ENCODE peak calls at places on chromosomes 7 and 10, in eight cellular contexts. One of them, this sample, is unnamed.

GRCh38 chr10:42951486-42952251 is 125.2 kb upstream of the RET start:
- DNase-seq in IMR-90: no peak
- DNase-seq in right atrium auricular region: peak; percentile 54
- DNase-seq in CD4-positive, alpha-beta T cell: peak; percentile 32
- DNase-seq in SK-N-SH: no peak
- DNase-seq in uterus: no peak
- DNase-seq in esophagus muscularis mucosa: peak; percentile 75
- DNase-seq in A549: no peak
- DNase-seq in this sample: no peak

GRCh38 chr7:25028370-25028971 is 48.5 kb upstream of the OSBPL3 start:
- DNase-seq in IMR-90: peak; percentile 96
- DNase-seq in right atrium auricular region: no peak
- DNase-seq in CD4-positive, alpha-beta T cell: no peak
- DNase-seq in SK-N-SH: no peak
- DNase-seq in uterus: no peak
- DNase-seq in esophagus muscularis mucosa: no peak
- DNase-seq in A549: peak; percentile 70
- DNase-seq in this sample: no peak

GRCh38 chr10:69464401-69464800 is 13.1 kb downstream of the TSPAN15 start:
- DNase-seq in IMR-90: no peak
- DNase-seq in right atrium auricular region: no peak
- DNase-seq in CD4-positive, alpha-beta T cell: no peak
- DNase-seq in SK-N-SH: no peak
- DNase-seq in uterus: no peak
- DNase-seq in esophagus muscularis mucosa: no peak
- DNase-seq in A549: no peak
- DNase-seq in this sample: no peak

GRCh38 chr10:76150139-76150885 is 718.9 kb downstream of the LRMDA start:
- DNase-seq in IMR-90: peak; percentile 27
- DNase-seq in right atrium auricular region: no peak
- DNase-seq in CD4-positive, alpha-beta T cell: no peak
- DNase-seq in SK-N-SH: no peak
- DNase-seq in uterus: peak; percentile 55
- DNase-seq in esophagus muscularis mucosa: no peak
- DNase-seq in A549: no peak
- DNase-seq in this sample: no peak

GRCh38 chr7:2886900-2887299 is 42.8 kb upstream of the GNA12 start:
- DNase-seq in IMR-90: peak; percentile 82
- DNase-seq in right atrium auricular region: no peak
- DNase-seq in CD4-positive, alpha-beta T cell: no peak
- DNase-seq in SK-N-SH: peak; percentile 91
- DNase-seq in uterus: no peak
- DNase-seq in esophagus muscularis mucosa: no peak
- DNase-seq in A549: peak; percentile 87
- DNase-seq in this sample: no peak

GRCh38 chr7:3861371-3861770 is 560.3 kb downstream of the SDK1 start:
- DNase-seq in IMR-90: peak; percentile 18
- DNase-seq in right atrium auricular region: no peak
- DNase-seq in CD4-positive, alpha-beta T cell: no peak
- DNase-seq in SK-N-SH: no peak
- DNase-seq in uterus: no peak
- DNase-seq in esophagus muscularis mucosa: no peak
- DNase-seq in A549: no peak
- DNase-seq in this sample: no peak

GRCh38 chr10:47189802-47190201 is 110.2 kb upstream of the GDF10 start:
- DNase-seq in IMR-90: no peak
- DNase-seq in right atrium auricular region: no peak
- DNase-seq in CD4-positive, alpha-beta T cell: no peak
- DNase-seq in SK-N-SH: no peak
- DNase-seq in uterus: no peak
- DNase-seq in esophagus muscularis mucosa: peak; percentile 75
- DNase-seq in A549: no peak
- DNase-seq in this sample: no peak

GRCh38 chr7:27150568-27151340 is 1.6 kb downstream of the HOXA3 start:
- DNase-seq in IMR-90: peak; percentile 78
- DNase-seq in right atrium auricular region: no peak
- DNase-seq in CD4-positive, alpha-beta T cell: peak; percentile 70
- DNase-seq in SK-N-SH: peak; percentile 96
- DNase-seq in uterus: peak; percentile 77
- DNase-seq in esophagus muscularis mucosa: no peak
- DNase-seq in A549: peak; percentile 81
- DNase-seq in this sample: peak; percentile 48

GRCh38 chr10:5501976-5502902 is 2.9 kb upstream of the CALML5 start:
- DNase-seq in IMR-90: peak; percentile 6
- DNase-seq in right atrium auricular region: no peak
- DNase-seq in CD4-positive, alpha-beta T cell: peak; percentile 21
- DNase-seq in SK-N-SH: no peak
- DNase-seq in uterus: no peak
- DNase-seq in esophagus muscularis mucosa: no peak
- DNase-seq in A549: no peak
- DNase-seq in this sample: no peak

GRCh38 chr7:42624471-42624870 is 287.4 kb downstream of the C7orf25 start:
- DNase-seq in IMR-90: no peak
- DNase-seq in right atrium auricular region: no peak
- DNase-seq in CD4-positive, alpha-beta T cell: no peak
- DNase-seq in SK-N-SH: no peak
- DNase-seq in uterus: no peak
- DNase-seq in esophagus muscularis mucosa: no peak
- DNase-seq in A549: no peak
- DNase-seq in this sample: no peak

GRCh38 chr7:42714361-42714760 is 197.5 kb downstream of the C7orf25 start:
- DNase-seq in IMR-90: no peak
- DNase-seq in right atrium auricular region: no peak
- DNase-seq in CD4-positive, alpha-beta T cell: no peak
- DNase-seq in SK-N-SH: no peak
- DNase-seq in uterus: no peak
- DNase-seq in esophagus muscularis mucosa: peak; percentile 53
- DNase-seq in A549: no peak
- DNase-seq in this sample: no peak

GRCh38 chr7:48390381-48391327 is 219.4 kb downstream of the ABCA13 start:
- DNase-seq in IMR-90: no peak
- DNase-seq in right atrium auricular region: no peak
- DNase-seq in CD4-positive, alpha-beta T cell: no peak
- DNase-seq in SK-N-SH: no peak
- DNase-seq in uterus: no peak
- DNase-seq in esophagus muscularis mucosa: peak; percentile 82
- DNase-seq in A549: no peak
- DNase-seq in this sample: no peak

GRCh38 chr7:138435231-138435919 is 24.7 kb upstream of the TRIM24 start:
- DNase-seq in IMR-90: no peak
- DNase-seq in right atrium auricular region: no peak
- DNase-seq in CD4-positive, alpha-beta T cell: no peak
- DNase-seq in SK-N-SH: no peak
- DNase-seq in uterus: no peak
- DNase-seq in esophagus muscularis mucosa: no peak
- DNase-seq in A549: no peak
- DNase-seq in this sample: no peak

GRCh38 chr7:27842851-27843250 is 102.9 kb downstream of the TAX1BP1 start:
- DNase-seq in IMR-90: no peak
- DNase-seq in right atrium auricular region: no peak
- DNase-seq in CD4-positive, alpha-beta T cell: no peak
- DNase-seq in SK-N-SH: peak; percentile 15
- DNase-seq in uterus: no peak
- DNase-seq in esophagus muscularis mucosa: no peak
- DNase-seq in A549: no peak
- DNase-seq in this sample: no peak

GRCh38 chr7:44077061-44077460 is 5.3 kb downstream of the POLM start:
- DNase-seq in IMR-90: no peak
- DNase-seq in right atrium auricular region: no peak
- DNase-seq in CD4-positive, alpha-beta T cell: no peak
- DNase-seq in SK-N-SH: no peak
- DNase-seq in uterus: no peak
- DNase-seq in esophagus muscularis mucosa: no peak
- DNase-seq in A549: no peak
- DNase-seq in this sample: no peak

GRCh38 chr7:113635492-113635891 is 283.3 kb downstream of the PPP1R3A start:
- DNase-seq in IMR-90: no peak
- DNase-seq in right atrium auricular region: no peak
- DNase-seq in CD4-positive, alpha-beta T cell: no peak
- DNase-seq in SK-N-SH: no peak
- DNase-seq in uterus: no peak
- DNase-seq in esophagus muscularis mucosa: no peak
- DNase-seq in A549: no peak
- DNase-seq in this sample: no peak

GRCh38 chr7:135075716-135076115 is 72.2 kb upstream of the TMEM140 start:
- DNase-seq in IMR-90: no peak
- DNase-seq in right atrium auricular region: no peak
- DNase-seq in CD4-positive, alpha-beta T cell: no peak
- DNase-seq in SK-N-SH: no peak
- DNase-seq in uterus: no peak
- DNase-seq in esophagus muscularis mucosa: no peak
- DNase-seq in A549: no peak
- DNase-seq in this sample: no peak
- H3K9me3 ChIP-seq in IMR-90: no peaks in the 10 kb centered on the region
- H3K9me3 ChIP-seq in right atrium auricular region: no peaks in the 10 kb centered on the region
- H3K9me3 ChIP-seq in CD4-positive, alpha-beta T cell: no peaks in the 10 kb centered on the region
- H3K9me3 ChIP-seq in SK-N-SH: no peaks in the 10 kb centered on the region
- H3K9me3 ChIP-seq in uterus: no peaks in the 10 kb centered on the region
- H3K9me3 ChIP-seq in esophagus muscularis mucosa: no peaks in the 10 kb centered on the region
- H3K9me3 ChIP-seq in A549: no peaks in the 10 kb centered on the region
- H3K9me3 ChIP-seq in this sample: no peaks in the 10 kb centered on the region

GRCh38 chr7:99102361-99102760 is 41.5 kb downstream of the SMURF1 start:
- DNase-seq in IMR-90: no peak
- DNase-seq in right atrium auricular region: no peak
- DNase-seq in CD4-positive, alpha-beta T cell: no peak
- DNase-seq in SK-N-SH: no peak
- DNase-seq in uterus: no peak
- DNase-seq in esophagus muscularis mucosa: no peak
- DNase-seq in A549: no peak
- DNase-seq in this sample: no peak
- H3K9me3 ChIP-seq in IMR-90: peaks cover 4% of the 10 kb centered on the region
- H3K9me3 ChIP-seq in right atrium auricular region: no peaks in the 10 kb centered on the region
- H3K9me3 ChIP-seq in CD4-positive, alpha-beta T cell: no peaks in the 10 kb centered on the region
- H3K9me3 ChIP-seq in SK-N-SH: peaks cover 7% of the 10 kb centered on the region
- H3K9me3 ChIP-seq in uterus: no peaks in the 10 kb centered on the region
- H3K9me3 ChIP-seq in esophagus muscularis mucosa: no peaks in the 10 kb centered on the region
- H3K9me3 ChIP-seq in A549: peaks cover 4% of the 10 kb centered on the region
- H3K9me3 ChIP-seq in this sample: no peaks in the 10 kb centered on the region

DNA sequence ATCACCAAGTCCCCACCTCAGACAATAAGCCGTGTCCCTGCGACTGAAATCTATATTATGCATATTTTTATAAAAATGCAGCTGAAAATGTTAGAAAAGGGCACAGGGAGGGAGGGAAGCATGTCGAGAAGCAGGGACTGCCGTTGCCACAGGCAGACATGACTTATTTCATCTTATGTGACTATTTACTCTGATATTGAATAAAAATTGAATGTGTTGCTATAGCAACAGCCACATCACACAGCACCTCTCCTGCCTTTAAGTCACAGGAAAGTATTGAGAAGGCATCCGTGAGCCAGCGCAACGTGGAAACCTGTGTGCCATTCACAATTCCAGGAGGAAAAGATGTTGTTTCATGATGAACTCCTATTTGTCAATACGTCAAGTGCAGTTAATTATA is 549.5 kb downstream of the DNAJB6 start:
- DNase-seq in IMR-90: no peak
- DNase-seq in right atrium auricular region: no peak
- DNase-seq in CD4-positive, alpha-beta T cell: no peak
- DNase-seq in SK-N-SH: no peak
- DNase-seq in uterus: no peak
- DNase-seq in esophagus muscularis mucosa: no peak
- DNase-seq in A549: no peak
- DNase-seq in this sample: no peak
- H3K9me3 ChIP-seq in IMR-90: peaks cover 47% of the 10 kb centered on the region
- H3K9me3 ChIP-seq in right atrium auricular region: no peaks in the 10 kb centered on the region
- H3K9me3 ChIP-seq in CD4-positive, alpha-beta T cell: no peaks in the 10 kb centered on the region
- H3K9me3 ChIP-seq in SK-N-SH: no peaks in the 10 kb centered on the region
- H3K9me3 ChIP-seq in uterus: no peaks in the 10 kb centered on the region
- H3K9me3 ChIP-seq in esophagus muscularis mucosa: no peaks in the 10 kb centered on the region
- H3K9me3 ChIP-seq in A549: peaks cover 9% of the 10 kb centered on the region
- H3K9me3 ChIP-seq in this sample: no peaks in the 10 kb centered on the region

GRCh38 chr10:10053051-10053450 is 964.6 kb upstream of the CELF2 start:
- DNase-seq in IMR-90: no peak
- DNase-seq in right atrium auricular region: no peak
- DNase-seq in CD4-positive, alpha-beta T cell: no peak
- DNase-seq in SK-N-SH: no peak
- DNase-seq in uterus: no peak
- DNase-seq in esophagus muscularis mucosa: no peak
- DNase-seq in A549: no peak
- DNase-seq in this sample: no peak
- H3K9me3 ChIP-seq in IMR-90: peaks cover 2% of the 10 kb centered on the region
- H3K9me3 ChIP-seq in right atrium auricular region: no peaks in the 10 kb centered on the region
- H3K9me3 ChIP-seq in CD4-positive, alpha-beta T cell: no peaks in the 10 kb centered on the region
- H3K9me3 ChIP-seq in SK-N-SH: no peaks in the 10 kb centered on the region
- H3K9me3 ChIP-seq in uterus: no peaks in the 10 kb centered on the region
- H3K9me3 ChIP-seq in esophagus muscularis mucosa: no peaks in the 10 kb centered on the region
- H3K9me3 ChIP-seq in A549: no peaks in the 10 kb centered on the region
- H3K9me3 ChIP-seq in this sample: no peaks in the 10 kb centered on the region

GRCh38 chr7:157637216-157637954 is 300.6 kb downstream of the DNAJB6 start:
- DNase-seq in IMR-90: no peak
- DNase-seq in right atrium auricular region: no peak
- DNase-seq in CD4-positive, alpha-beta T cell: no peak
- DNase-seq in SK-N-SH: no peak
- DNase-seq in uterus: no peak
- DNase-seq in esophagus muscularis mucosa: no peak
- DNase-seq in A549: no peak
- DNase-seq in this sample: no peak
- H3K9me3 ChIP-seq in IMR-90: peaks cover 30% of the 10 kb centered on the region
- H3K9me3 ChIP-seq in right atrium auricular region: no peaks in the 10 kb centered on the region
- H3K9me3 ChIP-seq in CD4-positive, alpha-beta T cell: peaks cover 7% of the 10 kb centered on the region
- H3K9me3 ChIP-seq in SK-N-SH: peaks cover 10% of the 10 kb centered on the region
- H3K9me3 ChIP-seq in uterus: no peaks in the 10 kb centered on the region
- H3K9me3 ChIP-seq in esophagus muscularis mucosa: peaks cover 13% of the 10 kb centered on the region
- H3K9me3 ChIP-seq in A549: peaks cover 37% of the 10 kb centered on the region
- H3K9me3 ChIP-seq in this sample: peaks cover 3% of the 10 kb centered on the region

DNA sequence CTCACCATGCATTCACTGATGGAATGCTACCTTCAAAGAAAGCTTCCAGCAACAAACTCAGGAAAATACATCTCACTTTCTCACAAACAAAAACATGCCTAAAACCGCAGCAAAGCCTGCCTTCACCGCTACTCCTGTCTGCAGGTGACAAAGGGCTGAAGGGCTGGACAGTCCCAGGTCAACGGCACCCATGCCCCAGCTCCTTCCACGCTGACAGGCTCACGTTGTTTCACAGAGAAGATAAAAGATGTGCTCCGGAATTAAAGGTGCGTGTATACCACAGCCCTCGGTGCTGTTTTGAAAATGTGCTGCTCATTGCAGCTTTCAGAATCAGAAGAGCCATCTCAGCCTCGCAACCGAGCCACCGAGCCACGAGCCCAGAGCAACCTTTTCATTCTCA is 445.0 kb downstream of the PTPRN2 start:
- DNase-seq in IMR-90: no peak
- DNase-seq in right atrium auricular region: no peak
- DNase-seq in CD4-positive, alpha-beta T cell: no peak
- DNase-seq in SK-N-SH: no peak
- DNase-seq in uterus: no peak
- DNase-seq in esophagus muscularis mucosa: no peak
- DNase-seq in A549: no peak
- DNase-seq in this sample: no peak
- H3K9me3 ChIP-seq in IMR-90: peaks cover 67% of the 10 kb centered on the region
- H3K9me3 ChIP-seq in right atrium auricular region: no peaks in the 10 kb centered on the region
- H3K9me3 ChIP-seq in CD4-positive, alpha-beta T cell: no peaks in the 10 kb centered on the region
- H3K9me3 ChIP-seq in SK-N-SH: peaks cover 11% of the 10 kb centered on the region
- H3K9me3 ChIP-seq in uterus: no peaks in the 10 kb centered on the region
- H3K9me3 ChIP-seq in esophagus muscularis mucosa: no peaks in the 10 kb centered on the region
- H3K9me3 ChIP-seq in A549: peaks cover 9% of the 10 kb centered on the region
- H3K9me3 ChIP-seq in this sample: no peaks in the 10 kb centered on the region

GRCh38 chr10:71985542-71986250 is 21.5 kb downstream of the CHST3 start:
- DNase-seq in IMR-90: peak; percentile 69
- DNase-seq in right atrium auricular region: no peak
- DNase-seq in CD4-positive, alpha-beta T cell: no peak
- DNase-seq in SK-N-SH: no peak
- DNase-seq in uterus: peak; percentile 64
- DNase-seq in esophagus muscularis mucosa: no peak
- DNase-seq in A549: no peak
- DNase-seq in this sample: no peak
- H3K9me3 ChIP-seq in IMR-90: no peaks in the 10 kb centered on the region
- H3K9me3 ChIP-seq in right atrium auricular region: no peaks in the 10 kb centered on the region
- H3K9me3 ChIP-seq in CD4-positive, alpha-beta T cell: no peaks in the 10 kb centered on the region
- H3K9me3 ChIP-seq in SK-N-SH: no peaks in the 10 kb centered on the region
- H3K9me3 ChIP-seq in uterus: no peaks in the 10 kb centered on the region
- H3K9me3 ChIP-seq in esophagus muscularis mucosa: no peaks in the 10 kb centered on the region
- H3K9me3 ChIP-seq in A549: peaks cover 3% of the 10 kb centered on the region
- H3K9me3 ChIP-seq in this sample: no peaks in the 10 kb centered on the region